ENCODE peak calls at places on chromosomes 11 and 22, in eight cellular contexts. W is choroid plexus epithelial cell; P is fibroblast of mammary gland; Y is A673; I is naive thymus-derived CD4-positive, alpha-beta T cell; K is GM12878; O is SJSA1; Q is upper lobe of right lung. U is an unnamed sample.

GRCh38 chr22:39650996-39651782 is 80.6 kb downstream of the CACNA1I start:
- DNase-seq in W (peak), P (no peak), Y (no peak), I (no peak), K (no peak), O (no peak), Q (no peak), U (no peak)

GRCh38 chr11:2819316-2819715 is 66.3 kb downstream of the CDKN1C start:
- DNase-seq in W (no peak), P (no peak), Y (no peak), I (no peak), K (no peak), O (no peak), Q (no peak), U (no peak)

GRCh38 chr22:43974028-43974545 is 18.8 kb downstream of the SAMM50 start:
- DNase-seq in W (no peak), P (no peak), Y (no peak), I (no peak), K (no peak), O (no peak), Q (no peak), U (no peak)

GRCh38 chr11:65274734-65275682 is 13.2 kb downstream of the POLA2 start:
- DNase-seq in W (peak), P (peak), Y (peak), I (no peak), K (no peak), O (peak), Q (peak), U (peak)

GRCh38 chr11:110907629-110908028 is 195.4 kb upstream of the ARHGAP20 start:
- DNase-seq in W (peak), P (peak), Y (peak), I (peak), K (no peak), O (no peak), Q (no peak), U (peak)

GRCh38 chr11:29432719-29433325 is 584.0 kb downstream of the KCNA4 start:
- DNase-seq in W (peak), P (peak), Y (peak), I (no peak), K (no peak), O (no peak), Q (no peak), U (peak)

GRCh38 chr22:45961679-45962430 is 15.1 kb downstream of the WNT7B start:
- DNase-seq in W (no peak), P (no peak), Y (no peak), I (no peak), K (no peak), O (no peak), Q (no peak), U (no peak)

GRCh38 chr11:126405906-126406305 is 50.4 kb downstream of the ST3GAL4 start:
- DNase-seq in W (no peak), P (no peak), Y (no peak), I (no peak), K (no peak), O (no peak), Q (no peak), U (no peak)

GRCh38 chr11:44774131-44774530 is 47.4 kb downstream of the TSPAN18 start:
- DNase-seq in W (no peak), P (no peak), Y (peak), I (no peak), K (no peak), O (no peak), Q (no peak), U (no peak)

GRCh38 chr22:22953796-22954195 is 66.2 kb downstream of the IGLL5 start:
- DNase-seq in W (no peak), P (no peak), Y (no peak), I (no peak), K (no peak), O (no peak), Q (no peak), U (no peak)

GRCh38 chr22:35648066-35649025 is at the start of gene APOL6:
- DNase-seq in W (peak), P (peak), Y (peak), I (peak), K (peak), O (no peak), Q (no peak), U (peak)

GRCh38 chr11:29616611-29617010 is 400.2 kb downstream of the KCNA4 start:
- DNase-seq in W (peak), P (peak), Y (no peak), I (no peak), K (no peak), O (no peak), Q (no peak), U (peak)

GRCh38 chr11:11931461-11932055 is 76.9 kb downstream of the DKK3 start:
- DNase-seq in W (peak), P (peak), Y (peak), I (peak), K (no peak), O (peak), Q (no peak), U (peak)

GRCh38 chr11:34354782-34355181 is 3.0 kb downstream of the ABTB2 start:
- DNase-seq in W (no peak), P (peak), Y (no peak), I (no peak), K (no peak), O (no peak), Q (no peak), U (no peak)
- H3K4me3 ChIP-seq in W (no peak), P (no peak), Y (peak), I (no peak), K (peak), O (no peak), Q (no peak), U (no peak)

GRCh38 chr11:63573881-63574855 is 11.0 kb upstream of the PLAAT2 start:
- DNase-seq in W (peak), P (peak), Y (peak), I (no peak), K (no peak), O (peak), Q (no peak), U (no peak)
- H3K4me3 ChIP-seq in W (peak), P (no peak), Y (peak), I (peak), K (peak), O (peak), Q (peak), U (peak)

GRCh38 chr11:72766152-72766902 is 14.1 kb upstream of the ARAP1 start:
- DNase-seq in W (no peak), P (no peak), Y (no peak), I (no peak), K (no peak), O (no peak), Q (no peak), U (no peak)
- H3K4me3 ChIP-seq in W (no peak), P (no peak), Y (no peak), I (no peak), K (no peak), O (no peak), Q (no peak), U (no peak)

GRCh38 chr11:69585385-69585784 is 55.6 kb upstream of the CCND1 start:
- DNase-seq in W (no peak), P (no peak), Y (no peak), I (no peak), K (no peak), O (no peak), Q (no peak), U (no peak)

GRCh38 chr11:69588270-69588669 is 52.7 kb upstream of the CCND1 start:
- DNase-seq in W (peak), P (peak), Y (no peak), I (no peak), K (no peak), O (peak), Q (no peak), U (peak)

GRCh38 chr11:69583068-69583467 is 57.9 kb upstream of the CCND1 start:
- DNase-seq in W (no peak), P (no peak), Y (no peak), I (no peak), K (no peak), O (no peak), Q (no peak), U (no peak)

GRCh38 chr11:69584160-69584559 is 56.8 kb upstream of the CCND1 start:
- DNase-seq in W (no peak), P (no peak), Y (no peak), I (no peak), K (no peak), O (no peak), Q (no peak), U (no peak)

DNA sequence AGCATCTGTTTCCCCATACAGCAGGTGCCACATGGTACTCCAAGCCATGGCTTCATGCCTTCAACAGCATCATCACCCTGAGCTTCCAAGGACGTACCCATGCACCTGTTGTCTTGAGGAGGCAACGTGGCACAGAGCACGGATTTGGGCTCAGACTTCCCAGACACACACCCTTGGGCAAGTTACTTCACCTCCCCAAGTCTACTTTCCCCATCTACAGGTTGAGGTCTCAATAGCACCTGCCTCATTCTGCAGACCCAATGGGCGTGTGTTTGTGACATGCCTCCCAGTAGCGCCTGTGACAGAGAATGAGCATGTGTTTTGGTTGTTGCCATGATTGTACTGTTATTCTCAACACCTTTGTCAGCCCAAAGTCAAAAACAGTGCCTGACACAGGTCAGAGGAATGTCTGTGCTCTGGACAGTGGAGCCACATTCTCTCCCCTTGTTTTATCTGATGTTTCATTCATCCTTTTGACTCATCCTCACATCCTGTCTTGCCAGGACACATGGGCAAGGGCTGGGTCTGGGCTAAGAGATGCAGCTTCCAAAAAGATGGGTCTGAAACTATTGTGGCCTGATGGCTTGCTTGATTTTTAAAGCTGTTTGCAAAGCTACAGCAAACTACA is 53.4 kb upstream of the CCND1 start:
- DNase-seq in W (peak), P (peak), Y (no peak), I (no peak), K (no peak), O (peak), Q (no peak), U (peak)
- H3K4me3 ChIP-seq in W (no peak), P (no peak), Y (no peak), I (no peak), K (no peak), O (no peak), Q (no peak), U (no peak)

GRCh38 chr22:27240298-27240885 is 561.2 kb downstream of the MN1 start:
- DNase-seq in W (no peak), P (no peak), Y (no peak), I (no peak), K (no peak), O (no peak), Q (no peak), U (no peak)
- H3K4me3 ChIP-seq in W (no peak), P (no peak), Y (no peak), I (no peak), K (no peak), O (no peak), Q (no peak), U (no peak)

DNA sequence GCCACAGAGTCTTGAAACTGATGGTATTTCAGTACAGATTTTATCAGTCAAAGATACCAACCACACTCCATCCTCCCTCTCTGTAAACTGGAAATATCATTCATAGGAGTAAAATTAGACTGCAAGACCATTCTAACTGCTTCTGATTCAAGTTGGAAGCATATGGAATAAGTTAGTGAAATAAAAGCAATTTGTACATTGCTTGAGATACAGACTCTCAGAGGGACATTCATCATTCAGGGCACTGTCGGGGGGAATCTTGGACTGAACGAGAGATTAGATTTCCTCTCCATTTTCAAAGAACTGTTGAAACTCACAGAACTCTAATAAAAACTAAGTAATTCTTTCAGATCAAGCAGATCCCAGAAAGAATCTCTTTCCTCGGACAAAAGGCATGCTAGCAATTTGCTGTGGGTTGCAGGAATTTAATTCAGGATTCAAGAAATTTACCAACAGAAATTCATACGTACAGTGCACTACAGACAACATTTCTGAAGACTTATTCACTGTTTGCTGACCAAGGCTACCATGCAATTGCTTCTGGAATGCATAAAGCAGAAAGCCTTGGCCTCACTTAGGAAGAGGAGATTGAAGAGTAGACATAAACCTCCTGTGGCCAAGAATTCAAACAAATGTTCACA is 34.1 kb downstream of the PAMR1 start:
- DNase-seq in W (peak), P (peak), Y (no peak), I (no peak), K (no peak), O (peak), Q (no peak), U (peak)
- H3K4me3 ChIP-seq in W (no peak), P (no peak), Y (no peak), I (no peak), K (no peak), O (no peak), Q (no peak), U (peak)

DNA sequence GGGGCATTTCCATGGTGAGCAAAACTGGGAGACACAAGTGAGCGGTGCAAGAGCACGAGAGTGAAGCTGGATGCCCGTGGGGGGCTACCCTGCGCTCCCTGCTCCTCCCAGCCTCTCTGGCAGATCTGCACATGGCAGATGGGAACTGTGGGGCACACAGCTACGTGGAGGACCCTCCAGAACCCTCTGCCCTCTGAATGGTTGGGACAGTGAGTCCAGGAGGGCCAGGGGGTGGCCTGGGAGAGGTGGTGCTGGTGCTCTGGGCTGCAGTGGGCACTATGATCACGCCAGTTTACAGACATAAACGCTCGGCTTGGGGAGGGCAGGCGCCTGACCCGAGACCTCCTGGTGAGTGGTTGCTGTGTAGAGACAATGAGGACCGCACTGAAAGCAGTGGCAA is 205.9 kb downstream of the CTTN start:
- DNase-seq in W (no peak), P (no peak), Y (no peak), I (no peak), K (no peak), O (no peak), Q (no peak), U (no peak)
- H3K4me3 ChIP-seq in W (no peak), P (no peak), Y (no peak), I (no peak), K (no peak), O (no peak), Q (no peak), U (no peak)